ENCODE peak calls at places on chromosomes 11 and 22, in nine cellular contexts. I, R, T, Z, L, P, C, Y and G are unnamed samples.

GRCh38 chr11:11372461-11372860 is 19.4 kb upstream of the CSNK2A3 start:
- DNase-seq in T (no peak), L (no peak), Z (no peak), C (no peak), I (no peak), R (no peak), P (no peak), Y (no peak), G (no peak)

GRCh38 chr11:110797453-110797852 is 85.2 kb upstream of the ARHGAP20 start:
- DNase-seq in Y (peak; percentile 44), T (no peak), R (no peak), C (no peak), P (no peak), I (peak; percentile 49), Z (peak; percentile 78), L (no peak), G (peak; percentile 79)

GRCh38 chr11:17402486-17402885 is 14.0 kb upstream of the KCNJ11 start:
- DNase-seq in Z (no peak), C (no peak), P (no peak), I (no peak), R (no peak), L (no peak), Y (no peak), T (no peak), G (peak; percentile 43)

GRCh38 chr11:75262436-75262835 is 21.9 kb downstream of the TPBGL start:
- DNase-seq in T (peak; percentile 45), Y (no peak), Z (no peak), L (no peak), R (no peak), P (no peak), I (no peak), C (peak; percentile 65), G (peak; percentile 14)

GRCh38 chr11:120652705-120653335 is 141.3 kb downstream of the GRIK4 start:
- DNase-seq in Z (peak; percentile 46), L (no peak), P (no peak), C (no peak), Y (peak; percentile 6), T (no peak), R (peak; percentile 28), I (no peak), G (no peak)

GRCh38 chr11:46252373-46252914 is 25.0 kb upstream of the CREB3L1 start:
- DNase-seq in C (no peak), Y (no peak), I (no peak), T (no peak), P (no peak), Z (no peak), R (peak; percentile 80), L (no peak), G (no peak)

GRCh38 chr22:44028091-44028490 is 4.0 kb downstream of the PARVB start:
- DNase-seq in P (no peak), I (no peak), C (no peak), R (no peak), L (no peak), Z (no peak), T (no peak), Y (no peak), G (no peak)

GRCh38 chr11:82927264-82927880 is 25.8 kb downstream of the DDIAS start:
- DNase-seq in I (peak; percentile 67), C (no peak), P (no peak), T (no peak), L (no peak), Z (peak; percentile 74), R (no peak), Y (peak; percentile 68), G (no peak)

GRCh38 chr11:123430736-123431356 is 777 bp downstream of the GRAMD1B start:
- DNase-seq in R (peak; percentile 40), Z (peak; percentile 81), L (peak; percentile 46), T (peak; percentile 89), P (peak; percentile 70), Y (no peak), I (peak; percentile 60), C (no peak), G (peak; percentile 88)

GRCh38 chr11:70760416-70761020 is 362.2 kb downstream of the CTTN start:
- DNase-seq in C (no peak), I (no peak), Y (no peak), P (no peak), Z (no peak), T (peak; percentile 45), L (no peak), R (peak; percentile 49), G (no peak)

GRCh38 chr22:49394116-49394785 is 433.4 kb downstream of the BRD1 start:
- DNase-seq in C (no peak), R (no peak), L (no peak), P (no peak), T (no peak), Y (no peak), I (no peak), Z (no peak), G (no peak)

GRCh38 chr22:41910050-41910598 is 4.8 kb downstream of the SHISA8 start:
- DNase-seq in I (no peak), R (no peak), L (no peak), Y (no peak), Z (no peak), C (no peak), P (peak; percentile 36), T (no peak), G (no peak)

GRCh38 chr11:74397531-74398243 is 546 bp downstream of the PGM2L1 start:
- DNase-seq in I (peak; percentile 68), T (peak; percentile 74), Z (peak; percentile 13), L (no peak), Y (no peak), R (no peak), P (no peak), C (peak; percentile 78), G (no peak)

GRCh38 chr22:37559901-37560681 is at the start of gene CDC42EP1:
- DNase-seq in C (peak; percentile 87), R (peak; percentile 64), I (peak; percentile 59), Z (no peak), T (peak; percentile 87), L (peak; percentile 73), Y (peak; percentile 39), P (peak; percentile 65), G (no peak)

GRCh38 chr22:33192156-33192555 is 134.0 kb upstream of the SYN3 start:
- DNase-seq in Y (no peak), I (no peak), Z (peak; percentile 40), C (no peak), R (no peak), L (no peak), P (no peak), T (no peak), G (no peak)

DNA sequence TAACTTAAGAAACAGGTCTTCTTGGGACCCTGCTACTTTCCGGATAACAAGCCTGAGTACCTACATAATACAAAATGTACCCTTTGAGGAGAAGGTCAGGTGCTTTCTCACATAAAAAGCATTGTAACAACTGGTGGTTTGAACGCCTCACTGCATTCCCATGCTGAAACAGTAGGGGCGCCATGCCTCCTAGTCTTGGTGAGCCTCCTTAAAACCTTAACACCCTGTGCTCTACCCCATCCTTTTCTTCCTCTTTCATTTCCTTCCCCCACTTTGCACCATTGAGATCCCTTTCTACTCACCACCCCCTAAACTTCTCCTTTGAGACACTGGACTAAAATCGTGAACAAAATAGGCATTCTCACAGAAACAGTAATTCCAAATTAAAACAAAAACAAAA is 729.3 kb downstream of the NTM start:
- DNase-seq in P (peak; percentile 22), Z (peak; percentile 38), I (no peak), R (no peak), L (no peak), T (no peak), Y (peak; percentile 5), C (no peak), G (no peak)
- TF ChIP-seq CTCF in P (peak; percentile 47), Z (peak; percentile 72), I (peak; percentile 35), R (peak; percentile 54), L (no peak), T (peak; percentile 51), Y (peak; percentile 42), C (no peak), G (peak; percentile 70)

GRCh38 chr11:1853376-1854131 is 670 bp downstream of the LSP1 start:
- DNase-seq in R (no peak), Z (peak; percentile 29), Y (no peak), T (no peak), I (no peak), C (no peak), P (no peak), L (no peak), G (no peak)
- TF ChIP-seq CTCF in R (no peak), Z (no peak), Y (no peak), T (no peak), I (no peak), C (no peak), P (no peak), L (no peak), G (no peak)

DNA sequence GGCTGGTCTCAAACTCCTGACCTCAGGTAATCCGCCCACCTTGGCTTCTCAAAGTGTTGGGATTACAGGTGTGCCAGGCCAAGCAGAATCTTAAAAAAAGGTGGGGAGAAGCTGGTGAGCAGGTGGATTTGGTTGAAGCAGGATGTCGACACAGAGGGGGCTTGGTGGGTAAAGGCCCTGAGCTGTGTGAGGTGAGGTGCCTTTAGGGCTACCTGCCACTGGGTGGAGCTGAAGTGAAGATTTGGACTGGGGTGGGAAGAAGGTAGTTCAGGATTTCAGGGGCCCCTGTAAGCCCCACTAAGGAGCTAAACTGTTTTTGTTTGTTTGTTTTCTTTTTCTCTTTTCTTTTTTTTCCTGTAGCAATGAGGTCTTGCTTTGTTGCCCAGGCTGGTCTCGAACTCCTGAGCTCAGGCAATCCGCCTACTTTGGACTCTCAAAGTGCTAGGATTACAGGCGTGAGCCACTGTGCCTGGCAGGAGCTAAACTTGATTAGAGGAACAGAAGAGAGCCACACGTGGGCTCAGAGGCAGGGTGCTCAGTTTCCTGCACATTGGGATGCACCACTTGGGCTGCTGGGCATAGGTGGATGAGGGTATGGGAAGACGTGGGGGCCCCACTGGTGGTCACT is 6.0 kb downstream of the P2RX6 start:
- DNase-seq in C (no peak), L (no peak), R (no peak), Y (no peak), Z (peak; percentile 37), P (no peak), T (no peak), I (no peak), G (peak; percentile 42)
- TF ChIP-seq CTCF in C (no peak), L (no peak), R (peak; percentile 25), Y (peak; percentile 50), Z (peak; percentile 41), P (peak; percentile 27), T (peak; percentile 14), I (peak; percentile 47), G (peak; percentile 32)

GRCh38 chr22:19038164-19038546 is 84.1 kb downstream of the DGCR2 start:
- DNase-seq in L (no peak), Y (no peak), Z (no peak), P (no peak), T (no peak), I (no peak), R (no peak), C (no peak), G (peak; percentile 37)

GRCh38 chr22:19035474-19036228 is 86.6 kb downstream of the DGCR2 start:
- DNase-seq in P (no peak), L (no peak), T (peak; percentile 58), Y (no peak), I (no peak), Z (peak; percentile 11), R (peak; percentile 45), C (no peak), G (peak; percentile 43)

GRCh38 chr22:19037282-19038163 is 84.7 kb downstream of the DGCR2 start:
- DNase-seq in C (no peak), I (no peak), T (peak; percentile 61), L (no peak), Z (no peak), R (no peak), Y (no peak), P (no peak), G (peak; percentile 30)

GRCh38 chr22:19036229-19036522 is 86.0 kb downstream of the DGCR2 start:
- DNase-seq in R (no peak), Z (no peak), T (no peak), C (no peak), Y (no peak), L (no peak), P (no peak), I (no peak), G (no peak)

GRCh38 chr22:19036523-19037273 is 85.5 kb downstream of the DGCR2 start:
- DNase-seq in R (peak; percentile 34), C (no peak), Y (peak; percentile 12), P (no peak), T (peak; percentile 53), Z (no peak), I (no peak), L (no peak), G (peak; percentile 38)
- TF ChIP-seq CTCF in R (peak; percentile 9), C (no peak), Y (no peak), P (no peak), T (no peak), Z (no peak), I (peak; percentile 16), L (no peak), G (no peak)